ENCODE peak calls at places on chromosomes 1 and 21, in five cellular contexts. G, W, Q, T and J are unnamed samples.

GRCh38 chr21:46458315-46459023 is at the start of gene DIP2A:
- DNase-seq in G (peak), W (peak), Q (peak), T (peak), J (peak)

GRCh38 chr1:18569251-18569650 is 61.4 kb upstream of the PAX7 start:
- DNase-seq in G (no peak), W (no peak), Q (no peak), T (peak), J (no peak)

GRCh38 chr1:151259351-151259750 is 4.8 kb downstream of the PSMD4 start:
- DNase-seq in G (no peak), W (no peak), Q (no peak), T (no peak), J (no peak)

GRCh38 chr1:44811714-44812151 is 3.4 kb downstream of the BTBD19 start:
- DNase-seq in G (peak), W (peak), Q (no peak), T (no peak), J (peak)

GRCh38 chr21:32371913-32372314 is 20.9 kb downstream of the URB1 start:
- DNase-seq in G (peak), W (peak), Q (no peak), T (peak), J (no peak)

GRCh38 chr1:40244138-40244744 is 3.5 kb upstream of the TMCO2 start:
- DNase-seq in G (no peak), W (no peak), Q (no peak), T (no peak), J (no peak)

GRCh38 chr1:209621329-209621728 is 30.9 kb downstream of the LAMB3 start:
- DNase-seq in G (no peak), W (no peak), Q (no peak), T (peak), J (no peak)

GRCh38 chr1:31101147-31101502 is 35.6 kb upstream of the PUM1 start:
- DNase-seq in G (peak), W (peak), Q (no peak), T (peak), J (no peak)

GRCh38 chr21:29606613-29607012 is 307.9 kb downstream of the BACH1 start:
- DNase-seq in G (no peak), W (no peak), Q (no peak), T (no peak), J (no peak)

GRCh38 chr1:18938008-18938706 is 18.3 kb downstream of the IFFO2 start:
- DNase-seq in G (no peak), W (no peak), Q (no peak), T (no peak), J (no peak)

GRCh38 chr21:41612674-41613250 is 104.8 kb upstream of the TMPRSS2 start:
- DNase-seq in G (peak), W (peak), Q (no peak), T (peak), J (no peak)

GRCh38 chr1:194466706-194467105 is 1280.3 kb upstream of the B3GALT2 start:
- DNase-seq in G (no peak), W (no peak), Q (no peak), T (no peak), J (no peak)